ENCODE peak calls at places on chromosomes 13 and 19, in four cellular contexts. C is thoracic aorta; B is NCI-H1105; O is CD4-positive, alpha-beta memory T cell. R is an unnamed sample.

GRCh38 chr13:47484564-47484963 is 516.5 kb downstream of the SUCLA2 start:
- DNase-seq in B (no peak), C (no peak), O (no peak), R (no peak)

GRCh38 chr13:64928704-64929499 is 2301.2 kb downstream of the PCDH9 start:
- DNase-seq in B (no peak), C (no peak), O (no peak), R (no peak)

GRCh38 chr13:73757471-73758233 is 376.6 kb downstream of the KLF12 start:
- DNase-seq in O (no peak), C (no peak), B (no peak), R (no peak)

GRCh38 chr19:50522881-50523280 is 9.2 kb upstream of the ASPDH start:
- DNase-seq in C (no peak), O (no peak), B (no peak), R (no peak)

GRCh38 chr13:43574601-43575000 is 212.2 kb downstream of the ENOX1 start:
- DNase-seq in B (no peak), C (no peak), O (no peak), R (no peak)

GRCh38 chr19:33699754-33700407 is 78.1 kb downstream of the CHST8 start:
- DNase-seq in C (no peak), O (no peak), B (no peak), R (no peak)

GRCh38 chr19:17610384-17610783 is 54.9 kb downstream of the COLGALT1 start:
- DNase-seq in B (no peak), O (peak; percentile 27), C (no peak), R (no peak)

GRCh38 chr13:33992891-33993336 is 175.0 kb downstream of the RFC3 start:
- DNase-seq in C (no peak), B (no peak), O (no peak), R (no peak)

GRCh38 chr19:35266904-35267817 is 1.6 kb upstream of the USF2 start:
- DNase-seq in C (no peak), B (no peak), O (no peak), R (no peak)